ENCODE peak calls at places on chromosome 7, in nine cellular contexts. C, S, Q, T, G, U, Z, L and R are unnamed samples.

GRCh38 chr7:51034531-51035264 is 252.0 kb upstream of the GRB10 start:
- DNase-seq in S (no peak), Z (peak; percentile 93), G (peak; percentile 46), U (peak; percentile 71), L (no peak), T (no peak), C (peak; percentile 87), Q (no peak), R (no peak)

GRCh38 chr7:130294314-130294713 is 1.4 kb downstream of the CPA4 start:
- DNase-seq in Z (peak; percentile 41), G (no peak), C (peak; percentile 91), L (no peak), Q (no peak), T (no peak), S (no peak), U (no peak), R (no peak)

GRCh38 chr7:157027568-157028527 is 17.4 kb upstream of the MNX1 start:
- DNase-seq in C (peak; percentile 86), S (no peak), L (no peak), Z (no peak), Q (no peak), T (no peak), U (no peak), G (no peak), R (no peak)

GRCh38 chr7:25846722-25847121 is 305.3 kb upstream of the NFE2L3 start:
- DNase-seq in Z (peak; percentile 85), T (no peak), C (peak; percentile 81), G (peak; percentile 89), Q (peak; percentile 91), U (peak; percentile 74), L (no peak), S (no peak), R (no peak)

GRCh38 chr7:156703773-156704482 is 63.4 kb downstream of the RNF32 start:
- DNase-seq in U (no peak), L (no peak), T (no peak), C (no peak), S (no peak), Z (no peak), G (no peak), Q (no peak), R (no peak)

GRCh38 chr7:23597908-23598224 is 684 bp downstream of the CCDC126 start:
- DNase-seq in C (no peak), G (no peak), T (no peak), Q (no peak), L (no peak), U (no peak), S (no peak), Z (no peak), R (no peak)

GRCh38 chr7:27173412-27174076 is 576 bp downstream of the HOXA10 start:
- DNase-seq in U (peak; percentile 75), Q (peak; percentile 79), G (no peak), S (no peak), C (peak; percentile 73), T (peak; percentile 61), Z (no peak), L (no peak), R (peak; percentile 44)

GRCh38 chr7:25759748-25760147 is 392.2 kb upstream of the NFE2L3 start:
- DNase-seq in C (no peak), L (no peak), T (no peak), Z (no peak), U (no peak), G (no peak), S (no peak), Q (no peak), R (no peak)

GRCh38 chr7:142927949-142928348 is 5.6 kb downstream of the TRPV5 start:
- DNase-seq in L (no peak), U (no peak), Q (no peak), Z (no peak), G (no peak), C (no peak), S (no peak), T (no peak), R (no peak)

GRCh38 chr7:54773472-54774399 is 14.7 kb upstream of the SEC61G start:
- DNase-seq in G (peak; percentile 88), Z (peak; percentile 84), U (peak; percentile 95), Q (peak; percentile 89), L (peak; percentile 34), T (peak; percentile 89), S (peak; percentile 81), C (peak; percentile 84), R (peak; percentile 82)

GRCh38 chr7:101733713-101734475 is 83.5 kb upstream of the CUX1 start:
- DNase-seq in T (peak; percentile 28), Q (peak; percentile 87), Z (peak; percentile 38), G (peak; percentile 50), C (peak; percentile 85), S (peak; percentile 29), L (peak; percentile 29), U (no peak), R (peak; percentile 20)

GRCh38 chr7:132030883-132031282 is 474.5 kb upstream of the PODXL start:
- DNase-seq in G (no peak), C (no peak), L (no peak), U (no peak), S (no peak), Q (no peak), T (no peak), Z (no peak), R (no peak)

GRCh38 chr7:152178405-152179058 is 153.1 kb downstream of the GALNT11 start:
- DNase-seq in L (no peak), T (peak; percentile 14), Q (no peak), S (no peak), G (no peak), C (no peak), U (no peak), Z (no peak), R (no peak)

GRCh38 chr7:128172151-128172550 is 68.9 kb upstream of the LEP start:
- DNase-seq in U (no peak), Z (no peak), C (no peak), G (no peak), L (no peak), S (no peak), T (no peak), Q (no peak), R (no peak)

GRCh38 chr7:102811942-102812678 is 63.3 kb downstream of the FAM185A start:
- DNase-seq in L (no peak), G (no peak), U (no peak), S (no peak), Q (no peak), Z (no peak), T (no peak), C (no peak), R (no peak)

GRCh38 chr7:50851891-50852290 is 69.2 kb upstream of the GRB10 start:
- DNase-seq in T (no peak), C (no peak), Q (no peak), Z (no peak), G (no peak), S (no peak), U (no peak), L (no peak), R (no peak)

GRCh38 chr7:148735967-148736366 is 37.3 kb downstream of the CUL1 start:
- DNase-seq in L (no peak), U (no peak), G (no peak), Q (no peak), Z (no peak), S (no peak), T (no peak), C (no peak), R (no peak)

GRCh38 chr7:27933691-27934565 is 194.0 kb downstream of the TAX1BP1 start:
- DNase-seq in S (no peak), G (no peak), T (peak; percentile 27), C (peak; percentile 48), L (no peak), Q (no peak), Z (peak; percentile 91), U (peak; percentile 33), R (no peak)

GRCh38 chr7:83161851-83162401 is 758 bp downstream of the PCLO start:
- DNase-seq in U (peak; percentile 28), L (no peak), T (no peak), C (no peak), Q (no peak), S (no peak), G (no peak), Z (no peak), R (no peak)

GRCh38 chr7:1458676-1459511 is at the start of gene MICALL2:
- DNase-seq in L (no peak), U (peak; percentile 94), G (peak; percentile 84), Z (peak; percentile 88), T (peak; percentile 92), S (no peak), Q (peak; percentile 96), C (peak; percentile 96), R (peak; percentile 57)

GRCh38 chr7:134637934-134638719 is 8.5 kb upstream of the BPGM start:
- DNase-seq in Z (no peak), L (no peak), G (no peak), S (no peak), U (no peak), Q (no peak), C (peak; percentile 23), T (no peak), R (no peak)

GRCh38 chr7:92448185-92448747 is 984 bp downstream of the GATAD1 start:
- DNase-seq in S (peak; percentile 15), C (peak; percentile 47), U (peak; percentile 79), L (no peak), Q (no peak), T (peak; percentile 79), Z (peak; percentile 63), G (peak; percentile 67), R (peak; percentile 78)

GRCh38 chr7:77811895-77812685 is 13.5 kb downstream of the PHTF2 start:
- DNase-seq in G (peak; percentile 58), L (no peak), Q (no peak), T (peak; percentile 20), S (no peak), Z (peak; percentile 70), C (peak; percentile 31), U (no peak), R (no peak)

GRCh38 chr7:21749318-21749717 is 196.4 kb downstream of the CDCA7L start:
- DNase-seq in S (no peak), U (no peak), C (no peak), G (no peak), Q (no peak), T (no peak), L (no peak), Z (no peak), R (no peak)

GRCh38 chr7:120833551-120833950 is 24.4 kb downstream of the TSPAN12 start:
- DNase-seq in Q (no peak), L (peak; percentile 18), U (no peak), S (no peak), Z (no peak), T (no peak), G (no peak), C (no peak), R (no peak)

GRCh38 chr7:85829817-85830432 is 643.1 kb upstream of the SEMA3D start:
- DNase-seq in T (no peak), S (no peak), Z (peak; percentile 25), C (no peak), U (peak; percentile 27), L (no peak), Q (no peak), G (peak; percentile 46), R (no peak)

GRCh38 chr7:30027065-30027456 is 559 bp upstream of the FKBP14 start:
- DNase-seq in G (peak; percentile 48), U (peak; percentile 86), Q (no peak), Z (no peak), L (peak; percentile 39), T (peak; percentile 75), C (peak; percentile 51), S (no peak), R (peak; percentile 69)